ENCODE peak calls at places on chromosome 17, in five cellular contexts. U is tibial artery, B is tibial nerve, Z is mucosa of descending colon, R is neural progenitor cell. M is an unnamed sample.

GRCh38 chr17:37081287-37081686 is 132.5 kb downstream of the AATF start:
- DNase-seq in B (no peak), U (no peak), R (no peak), Z (no peak), M (no peak)

GRCh38 chr17:75088902-75089417 is 1.2 kb downstream of the SLC16A5 start:
- DNase-seq in B (no peak), U (no peak), R (no peak), Z (no peak), M (no peak)

GRCh38 chr17:29412780-29413565 is 22.8 kb downstream of the TAOK1 start:
- DNase-seq in R (no peak), Z (no peak), U (no peak), B (no peak), M (no peak)

GRCh38 chr17:44432254-44433157 is 43.1 kb upstream of the ITGA2B start:
- DNase-seq in B (no peak), R (no peak), Z (no peak), U (no peak), M (no peak)

GRCh38 chr17:31926100-31926729 is 10.6 kb upstream of the SUZ12 start:
- DNase-seq in B (no peak), R (no peak), U (no peak), Z (no peak), M (no peak)

GRCh38 chr17:81398170-81398854 is 3.1 kb downstream of the BAHCC1 start:
- DNase-seq in U (no peak), R (peak), B (no peak), Z (peak), M (no peak)

GRCh38 chr17:21218101-21218500 is 4.1 kb upstream of the TMEM11 start:
- DNase-seq in U (no peak), R (peak), B (no peak), Z (no peak), M (no peak)

GRCh38 chr17:56114469-56114868 is 38.8 kb upstream of the ANKFN1 start:
- DNase-seq in U (no peak), B (no peak), Z (no peak), R (no peak), M (no peak)

GRCh38 chr17:19316756-19317358 is 45.7 kb downstream of the B9D1 start:
- DNase-seq in Z (no peak), U (no peak), R (no peak), B (no peak), M (no peak)

GRCh38 chr17:6556121-6557039 is at the start of gene PITPNM3:
- DNase-seq in R (peak), Z (peak), U (no peak), B (no peak), M (no peak)

GRCh38 chr17:80997471-80998387 is 6.1 kb downstream of the CHMP6 start:
- DNase-seq in R (no peak), Z (peak), B (no peak), U (no peak), M (no peak)

GRCh38 chr17:65678534-65678933 is 117.1 kb upstream of the AXIN2 start:
- DNase-seq in R (no peak), U (no peak), B (no peak), Z (no peak), M (peak)

GRCh38 chr17:77709594-77709993 is 248.9 kb upstream of the TNRC6C start:
- DNase-seq in R (no peak), U (no peak), B (no peak), Z (no peak), M (no peak)

GRCh38 chr17:43676471-43676870 is 14.7 kb upstream of the MEOX1 start:
- DNase-seq in B (no peak), Z (no peak), R (no peak), U (no peak), M (no peak)

GRCh38 chr17:39527220-39527813 is 66.0 kb downstream of the CDK12 start:
- DNase-seq in Z (no peak), B (no peak), R (peak), U (no peak), M (no peak)
- TF ChIP-seq CTCF in Z (no peak), B (peak), R (peak), U (peak), M (peak)

GRCh38 chr17:49511810-49512209 is 16.7 kb downstream of the NGFR start:
- DNase-seq in Z (no peak), B (no peak), R (no peak), U (no peak), M (no peak)
- H3K4me3 ChIP-seq in Z (no peak), B (no peak), R (no peak), U (no peak), M (no peak)

GRCh38 chr17:7716901-7717755 is at the start of gene DNAH2:
- DNase-seq in U (peak), B (peak), Z (peak), R (peak), M (peak)
- TF ChIP-seq CTCF in U (peak), B (peak), Z (peak), R (peak), M (peak)

GRCh38 chr17:1377334-1377733 is 22.7 kb downstream of the YWHAE start:
- DNase-seq in Z (no peak), B (no peak), U (no peak), R (no peak), M (no peak)
- H3K4me3 ChIP-seq in Z (no peak), B (no peak), U (no peak), R (no peak), M (no peak)

GRCh38 chr17:72233981-72234380 is 113.2 kb downstream of the SOX9 start:
- DNase-seq in R (no peak), Z (no peak), B (no peak), U (no peak), M (no peak)
- TF ChIP-seq CTCF in R (no peak), Z (no peak), B (no peak), U (no peak), M (no peak)

GRCh38 chr17:71296005-71296404 is 824.8 kb upstream of the SOX9 start:
- DNase-seq in Z (no peak), R (no peak), U (no peak), B (no peak), M (no peak)
- H3K4me3 ChIP-seq in Z (no peak), R (no peak), U (no peak), B (no peak), M (no peak)

DNA sequence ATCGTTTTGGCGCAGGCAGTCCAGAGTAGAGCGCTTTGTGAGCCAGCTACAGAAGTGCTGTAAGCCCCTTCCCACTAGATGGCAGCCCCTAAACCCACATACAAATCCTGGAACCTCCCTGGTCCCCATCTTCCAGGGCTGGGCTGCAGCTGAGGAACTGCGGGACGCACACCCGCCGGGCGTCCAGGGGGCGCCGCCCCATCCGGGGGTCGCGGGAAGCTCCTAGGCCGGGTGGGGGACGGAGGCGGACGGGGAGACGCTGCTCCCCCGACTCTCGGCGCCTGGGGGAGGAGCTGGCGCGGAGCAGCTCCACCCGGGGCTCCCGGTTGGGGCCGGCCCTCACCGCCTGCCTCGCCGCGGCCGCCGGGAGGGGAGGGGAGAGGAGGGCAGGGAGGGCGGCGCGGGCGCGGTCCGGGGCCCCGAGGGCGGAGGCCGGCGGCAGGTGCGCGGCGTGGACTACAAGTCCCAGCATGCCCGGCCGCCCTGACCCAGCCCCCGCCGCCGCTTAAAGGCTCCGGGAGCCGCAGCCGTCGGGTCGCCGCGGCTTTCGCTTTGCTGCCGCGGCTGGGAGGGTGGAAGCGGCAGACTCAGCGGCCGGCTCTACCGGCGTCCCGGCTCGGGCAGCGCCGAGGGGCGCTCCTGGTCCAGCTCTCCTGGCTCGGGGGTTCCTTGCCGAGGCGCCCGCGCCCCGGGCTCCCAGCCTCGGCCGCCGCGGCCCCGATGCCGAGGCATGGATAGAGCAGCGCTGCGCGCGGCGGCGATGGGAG is at the start of gene KSR1:
- DNase-seq in U (peak), Z (peak), R (peak), B (peak), M (peak)
- TF ChIP-seq CTCF in U (peak), Z (no peak), R (peak), B (peak), M (peak)

GRCh38 chr17:40316571-40317344 is 7.8 kb downstream of the RARA start:
- DNase-seq in R (peak), B (no peak), Z (peak), U (peak), M (no peak)

GRCh38 chr17:40315678-40316570 is 6.9 kb downstream of the RARA start:
- DNase-seq in U (peak), B (peak), R (no peak), Z (peak), M (peak)

GRCh38 chr17:40318835-40319332 is 9.9 kb downstream of the RARA start:
- DNase-seq in R (no peak), Z (peak), B (no peak), U (peak), M (peak)

GRCh38 chr17:40317880-40318834 is 9.2 kb downstream of the RARA start:
- DNase-seq in U (peak), B (peak), Z (peak), R (peak), M (peak)

GRCh38 chr17:40317345-40317873 is 8.4 kb downstream of the RARA start:
- DNase-seq in Z (peak), B (no peak), R (peak), U (peak), M (peak)
- H3K4me3 ChIP-seq in Z (no peak), B (peak), R (peak), U (peak), M (peak)